ENCODE peak calls at places on chromosomes 4 and X, in ten cellular contexts. One of them, this sample, is unnamed.

GRCh38 chr4:74097631-74098550 is 1.1 kb downstream of the CXCL2 start:
- ATAC-seq in HCT116: no peak
- ATAC-seq in activated CD8-positive, alpha-beta memory T cell treated with anti-CD3 and anti-CD28 coated beads, Interleukin-2, amount 10 ng/mL, durations not matched to agents 7 days and 5 days: no peak
- ATAC-seq in psoas muscle: no peak
- ATAC-seq in K562: peak; percentile 39
- ATAC-seq in memory B cell: no peak
- ATAC-seq in A549: no peak
- ATAC-seq in Right ventricle myocardium inferior: no peak
- ATAC-seq in right lobe of liver: peak; percentile 1
- ATAC-seq in heart left ventricle: no peak
- ATAC-seq in this sample: no peak

GRCh38 chr4:26474551-26474950 is 15.7 kb downstream of the CCKAR start:
- ATAC-seq in HCT116: no peak
- ATAC-seq in activated CD8-positive, alpha-beta memory T cell treated with anti-CD3 and anti-CD28 coated beads, Interleukin-2, amount 10 ng/mL, durations not matched to agents 7 days and 5 days: no peak
- ATAC-seq in psoas muscle: no peak
- ATAC-seq in K562: no peak
- ATAC-seq in memory B cell: no peak
- ATAC-seq in A549: no peak
- ATAC-seq in Right ventricle myocardium inferior: no peak
- ATAC-seq in right lobe of liver: no peak
- ATAC-seq in heart left ventricle: no peak
- ATAC-seq in this sample: no peak

GRCh38 chrX:21658152-21658737 is at the start of gene KLHL34:
- ATAC-seq in HCT116: no peak
- ATAC-seq in activated CD8-positive, alpha-beta memory T cell treated with anti-CD3 and anti-CD28 coated beads, Interleukin-2, amount 10 ng/mL, durations not matched to agents 7 days and 5 days: peak; percentile 30
- ATAC-seq in psoas muscle: peak; percentile 88
- ATAC-seq in K562: no peak
- ATAC-seq in memory B cell: peak; percentile 39
- ATAC-seq in A549: no peak
- ATAC-seq in Right ventricle myocardium inferior: peak; percentile 80
- ATAC-seq in right lobe of liver: peak; percentile 74
- ATAC-seq in heart left ventricle: peak; percentile 87
- ATAC-seq in this sample: no peak

GRCh38 chrX:134671207-134671750 is 13.0 kb upstream of the PLAC1 start:
- ATAC-seq in HCT116: no peak
- ATAC-seq in activated CD8-positive, alpha-beta memory T cell treated with anti-CD3 and anti-CD28 coated beads, Interleukin-2, amount 10 ng/mL, durations not matched to agents 7 days and 5 days: no peak
- ATAC-seq in psoas muscle: no peak
- ATAC-seq in K562: no peak
- ATAC-seq in memory B cell: no peak
- ATAC-seq in A549: no peak
- ATAC-seq in Right ventricle myocardium inferior: no peak
- ATAC-seq in right lobe of liver: no peak
- ATAC-seq in heart left ventricle: no peak
- ATAC-seq in this sample: no peak

GRCh38 chr4:139619644-139620043 is 46.0 kb upstream of the MGST2 start:
- ATAC-seq in HCT116: peak; percentile 82
- ATAC-seq in activated CD8-positive, alpha-beta memory T cell treated with anti-CD3 and anti-CD28 coated beads, Interleukin-2, amount 10 ng/mL, durations not matched to agents 7 days and 5 days: peak; percentile 51
- ATAC-seq in psoas muscle: no peak
- ATAC-seq in K562: peak; percentile 92
- ATAC-seq in memory B cell: peak; percentile 57
- ATAC-seq in A549: peak; percentile 62
- ATAC-seq in Right ventricle myocardium inferior: no peak
- ATAC-seq in right lobe of liver: peak; percentile 94
- ATAC-seq in heart left ventricle: peak; percentile 49
- ATAC-seq in this sample: peak; percentile 92

GRCh38 chrX:39950035-39950688 is 147.6 kb downstream of the BCOR start:
- ATAC-seq in HCT116: peak; percentile 34
- ATAC-seq in activated CD8-positive, alpha-beta memory T cell treated with anti-CD3 and anti-CD28 coated beads, Interleukin-2, amount 10 ng/mL, durations not matched to agents 7 days and 5 days: no peak
- ATAC-seq in psoas muscle: no peak
- ATAC-seq in K562: peak; percentile 84
- ATAC-seq in memory B cell: no peak
- ATAC-seq in A549: no peak
- ATAC-seq in Right ventricle myocardium inferior: no peak
- ATAC-seq in right lobe of liver: no peak
- ATAC-seq in heart left ventricle: no peak
- ATAC-seq in this sample: peak; percentile 24

GRCh38 chr4:76703676-76704075 is 194.3 kb downstream of the SOWAHB start:
- ATAC-seq in HCT116: peak; percentile 57
- ATAC-seq in activated CD8-positive, alpha-beta memory T cell treated with anti-CD3 and anti-CD28 coated beads, Interleukin-2, amount 10 ng/mL, durations not matched to agents 7 days and 5 days: no peak
- ATAC-seq in psoas muscle: no peak
- ATAC-seq in K562: no peak
- ATAC-seq in memory B cell: no peak
- ATAC-seq in A549: peak; percentile 43
- ATAC-seq in Right ventricle myocardium inferior: peak; percentile 34
- ATAC-seq in right lobe of liver: no peak
- ATAC-seq in heart left ventricle: peak; percentile 23
- ATAC-seq in this sample: peak; percentile 64

GRCh38 chr4:155506761-155507160 is 130.0 kb upstream of the MAP9 start:
- ATAC-seq in HCT116: no peak
- ATAC-seq in activated CD8-positive, alpha-beta memory T cell treated with anti-CD3 and anti-CD28 coated beads, Interleukin-2, amount 10 ng/mL, durations not matched to agents 7 days and 5 days: no peak
- ATAC-seq in psoas muscle: no peak
- ATAC-seq in K562: no peak
- ATAC-seq in memory B cell: no peak
- ATAC-seq in A549: no peak
- ATAC-seq in Right ventricle myocardium inferior: peak; percentile 68
- ATAC-seq in right lobe of liver: no peak
- ATAC-seq in heart left ventricle: peak; percentile 60
- ATAC-seq in this sample: no peak

GRCh38 chr4:86521373-86521969 is 72.6 kb upstream of the PTPN13 start:
- ATAC-seq in HCT116: no peak
- ATAC-seq in activated CD8-positive, alpha-beta memory T cell treated with anti-CD3 and anti-CD28 coated beads, Interleukin-2, amount 10 ng/mL, durations not matched to agents 7 days and 5 days: no peak
- ATAC-seq in psoas muscle: no peak
- ATAC-seq in K562: no peak
- ATAC-seq in memory B cell: no peak
- ATAC-seq in A549: no peak
- ATAC-seq in Right ventricle myocardium inferior: no peak
- ATAC-seq in right lobe of liver: no peak
- ATAC-seq in heart left ventricle: no peak
- ATAC-seq in this sample: no peak

GRCh38 chr4:151676301-151676700 is 84.5 kb downstream of the GATB start:
- ATAC-seq in HCT116: peak; percentile 53
- ATAC-seq in activated CD8-positive, alpha-beta memory T cell treated with anti-CD3 and anti-CD28 coated beads, Interleukin-2, amount 10 ng/mL, durations not matched to agents 7 days and 5 days: no peak
- ATAC-seq in psoas muscle: peak; percentile 71
- ATAC-seq in K562: no peak
- ATAC-seq in memory B cell: no peak
- ATAC-seq in A549: no peak
- ATAC-seq in Right ventricle myocardium inferior: no peak
- ATAC-seq in right lobe of liver: no peak
- ATAC-seq in heart left ventricle: no peak
- ATAC-seq in this sample: peak; percentile 82

GRCh38 chr4:29459926-29460325 is 1260.2 kb upstream of the PCDH7 start:
- ATAC-seq in HCT116: no peak
- ATAC-seq in activated CD8-positive, alpha-beta memory T cell treated with anti-CD3 and anti-CD28 coated beads, Interleukin-2, amount 10 ng/mL, durations not matched to agents 7 days and 5 days: no peak
- ATAC-seq in psoas muscle: no peak
- ATAC-seq in K562: no peak
- ATAC-seq in memory B cell: no peak
- ATAC-seq in A549: no peak
- ATAC-seq in Right ventricle myocardium inferior: no peak
- ATAC-seq in right lobe of liver: no peak
- ATAC-seq in heart left ventricle: no peak
- ATAC-seq in this sample: no peak